ENCODE peak calls at places on chromosomes 4 and X, in seven cellular contexts. Y, D, L, B, R, Z and Q are unnamed samples.

GRCh38 chr4:121270384-121270783 is 106.3 kb upstream of the TNIP3 start:
- DNase-seq in Y (no peak), D (no peak), L (peak; percentile 9), B (no peak), R (no peak), Z (no peak), Q (no peak)

GRCh38 chrX:148771440-148771839 is 271.0 kb downstream of the AFF2 start:
- DNase-seq in Y (no peak), D (no peak), L (no peak), B (no peak), R (no peak), Z (no peak), Q (no peak)

GRCh38 chr4:72767903-72768817 is 199.1 kb upstream of the ADAMTS3 start:
- DNase-seq in Y (no peak), D (no peak), L (peak; percentile 73), B (no peak), R (no peak), Z (no peak), Q (no peak)

GRCh38 chr4:168269879-168270278 is 48.7 kb downstream of the DDX60 start:
- DNase-seq in Y (no peak), D (no peak), L (no peak), B (no peak), R (no peak), Z (no peak), Q (no peak)

GRCh38 chr4:165765053-165765452 is 108.0 kb upstream of the TLL1 start:
- DNase-seq in Y (peak; percentile 26), D (no peak), L (no peak), B (no peak), R (no peak), Z (no peak), Q (no peak)

GRCh38 chr4:85565761-85566480 is 91.0 kb downstream of the ARHGAP24 start:
- DNase-seq in Y (no peak), D (no peak), L (peak; percentile 80), B (no peak), R (no peak), Z (no peak), Q (no peak)

GRCh38 chrX:31236231-31236630 is 164.4 kb upstream of the FTHL17 start:
- DNase-seq in Y (no peak), D (no peak), L (no peak), B (no peak), R (no peak), Z (no peak), Q (no peak)

GRCh38 chr4:158996669-158997074 is 106.2 kb upstream of the RAPGEF2 start:
- DNase-seq in Y (peak; percentile 34), D (no peak), L (peak; percentile 93), B (no peak), R (no peak), Z (no peak), Q (no peak)

GRCh38 chr4:56467284-56468096 is at the start of gene SRP72:
- DNase-seq in Y (peak; percentile 96), D (peak; percentile 83), L (peak; percentile 97), B (peak; percentile 94), R (peak; percentile 91), Z (peak; percentile 40), Q (peak; percentile 95)

GRCh38 chr4:147362868-147363440 is 117.9 kb upstream of the EDNRA start:
- DNase-seq in Y (peak; percentile 66), D (no peak), L (peak; percentile 39), B (no peak), R (peak; percentile 54), Z (no peak), Q (no peak)

GRCh38 chr4:2220016-2220620 is 21.8 kb downstream of the HAUS3 start:
- DNase-seq in Y (peak; percentile 88), D (peak; percentile 64), L (peak; percentile 89), B (peak; percentile 89), R (peak; percentile 68), Z (peak; percentile 26), Q (peak; percentile 94)

GRCh38 chr4:125432078-125432477 is 117.3 kb downstream of the FAT4 start:
- DNase-seq in Y (peak; percentile 13), D (no peak), L (peak; percentile 16), B (peak; percentile 68), R (no peak), Z (no peak), Q (peak; percentile 83)

GRCh38 chr4:20422398-20422797 is 170.7 kb downstream of the SLIT2 start:
- DNase-seq in Y (peak; percentile 71), D (no peak), L (peak; percentile 67), B (peak; percentile 71), R (no peak), Z (no peak), Q (peak; percentile 91)

GRCh38 chrX:100979881-100980607 is 10.5 kb downstream of the ARL13A start:
- DNase-seq in Y (no peak), D (no peak), L (no peak), B (no peak), R (no peak), Z (no peak), Q (no peak)

GRCh38 chr4:95694411-95694810 is 145.5 kb upstream of the PDHA2 start:
- DNase-seq in Y (no peak), D (no peak), L (no peak), B (no peak), R (no peak), Z (no peak), Q (no peak)

GRCh38 chr4:146417822-146418221 is 103.9 kb downstream of the SLC10A7 start:
- DNase-seq in Y (no peak), D (no peak), L (no peak), B (no peak), R (no peak), Z (no peak), Q (no peak)

GRCh38 chr4:100106982-100107381 is 83.3 kb downstream of the DDIT4L start:
- DNase-seq in Y (no peak), D (no peak), L (no peak), B (no peak), R (no peak), Z (no peak), Q (no peak)

GRCh38 chr4:52052475-52052780 is 1.3 kb downstream of the SPATA18 start:
- DNase-seq in Y (peak; percentile 20), D (no peak), L (peak; percentile 39), B (no peak), R (no peak), Z (no peak), Q (no peak)

GRCh38 chr4:183355405-183355804 is 33.2 kb upstream of the CLDN24 start:
- DNase-seq in Y (no peak), D (no peak), L (peak; percentile 6), B (no peak), R (no peak), Z (no peak), Q (no peak)

DNA sequence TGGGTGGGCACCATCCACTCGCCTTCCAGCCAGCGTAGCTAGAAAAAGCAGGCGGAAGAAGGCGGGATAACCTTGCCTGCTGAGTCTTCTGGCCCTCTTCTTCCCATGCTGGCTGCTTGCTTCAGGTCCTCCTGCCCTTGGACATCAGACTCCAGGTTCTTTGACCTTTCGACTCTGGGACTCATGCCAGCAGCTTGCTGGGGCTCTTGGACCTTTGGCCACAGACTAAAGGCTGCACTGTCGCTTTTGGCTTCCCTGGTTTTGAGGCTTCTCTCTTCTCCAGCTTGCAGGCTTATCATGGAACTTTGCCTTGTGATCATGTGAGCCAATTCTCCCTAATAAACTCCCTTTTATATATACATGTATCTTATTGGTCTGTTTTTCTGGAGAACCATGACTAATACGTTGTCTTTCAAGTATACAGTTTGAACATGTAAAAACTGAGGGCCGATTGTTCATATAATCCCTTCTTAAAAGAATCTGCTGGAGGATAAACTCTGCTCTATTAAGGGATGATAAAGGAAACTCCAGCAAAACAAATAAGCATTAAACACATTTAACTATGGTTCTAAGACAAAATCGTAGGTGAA is 116.6 kb upstream of the LCORL start:
- DNase-seq in Y (peak; percentile 55), D (no peak), L (no peak), B (no peak), R (no peak), Z (no peak), Q (no peak)
- H3K9me3 ChIP-seq in Y (no peaks in the 10 kb centered on the region), D (no peaks in the 10 kb centered on the region), L (no peaks in the 10 kb centered on the region), B (no peaks in the 10 kb centered on the region), R (no peaks in the 10 kb centered on the region), Z (no peaks in the 10 kb centered on the region), Q (no peaks in the 10 kb centered on the region)

DNA sequence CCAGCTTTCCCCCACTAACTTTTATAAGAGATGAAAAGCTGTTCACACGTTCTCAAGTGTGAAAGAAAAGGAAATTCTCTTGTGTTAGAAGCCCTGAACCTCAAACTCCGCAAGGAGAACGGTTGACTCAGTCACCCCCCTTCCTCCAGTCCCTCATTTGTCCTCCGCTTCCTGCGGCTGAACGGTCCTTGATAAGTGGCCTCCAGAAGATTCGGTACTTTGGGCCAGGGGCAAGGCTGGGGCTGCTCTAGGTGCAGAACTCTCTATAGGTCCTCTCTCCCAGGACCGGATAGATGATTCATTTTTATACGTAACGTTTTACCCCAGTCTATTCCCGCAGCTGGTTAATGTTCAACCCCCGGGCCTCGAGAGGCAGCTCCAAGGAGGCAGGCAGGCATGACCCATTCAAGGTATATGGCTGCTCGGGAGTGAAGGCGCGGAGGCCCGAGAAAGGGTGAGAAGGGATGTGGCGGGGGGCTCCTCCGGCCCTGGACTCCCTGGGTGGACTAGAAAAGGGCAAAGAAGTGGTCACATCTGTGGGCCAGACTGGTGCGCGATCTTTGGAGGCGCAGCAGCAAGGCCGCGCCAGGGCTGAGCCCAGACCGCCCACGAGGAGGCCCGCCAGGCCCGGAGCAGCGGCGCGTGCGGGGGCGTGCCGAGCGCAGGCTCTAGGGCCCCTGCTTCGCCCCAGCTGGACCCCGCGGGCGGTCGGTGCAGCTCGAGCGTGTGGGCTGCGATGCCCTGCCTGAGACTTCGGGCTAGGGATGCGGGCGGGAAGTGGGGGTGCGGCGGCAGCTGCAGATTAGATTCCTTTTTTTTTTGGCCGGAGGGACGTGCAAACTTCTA is 11.7 kb downstream of the PITX2 start:
- DNase-seq in Y (no peak), D (no peak), L (no peak), B (no peak), R (no peak), Z (no peak), Q (peak; percentile 62)
- H3K4me3 ChIP-seq in Y (no peak overlapping the region), D (no peak overlapping the region), L (peak overlapping the region; percentile 72), B (no peak overlapping the region), R (no peak overlapping the region), Z (no peak overlapping the region), Q (peak overlapping the region; percentile 10)

GRCh38 chrX:155867821-155868220 is 13.3 kb upstream of the VAMP7 start:
- DNase-seq in Y (no peak), D (no peak), L (no peak), B (no peak), R (no peak), Z (no peak), Q (no peak)

GRCh38 chrX:155870958-155871357 is 10.2 kb upstream of the VAMP7 start:
- DNase-seq in Y (no peak), D (no peak), L (no peak), B (no peak), R (no peak), Z (no peak), Q (no peak)

GRCh38 chrX:155864655-155865054 is 16.5 kb upstream of the VAMP7 start:
- DNase-seq in Y (no peak), D (no peak), L (no peak), B (peak; percentile 9), R (no peak), Z (no peak), Q (no peak)

DNA sequence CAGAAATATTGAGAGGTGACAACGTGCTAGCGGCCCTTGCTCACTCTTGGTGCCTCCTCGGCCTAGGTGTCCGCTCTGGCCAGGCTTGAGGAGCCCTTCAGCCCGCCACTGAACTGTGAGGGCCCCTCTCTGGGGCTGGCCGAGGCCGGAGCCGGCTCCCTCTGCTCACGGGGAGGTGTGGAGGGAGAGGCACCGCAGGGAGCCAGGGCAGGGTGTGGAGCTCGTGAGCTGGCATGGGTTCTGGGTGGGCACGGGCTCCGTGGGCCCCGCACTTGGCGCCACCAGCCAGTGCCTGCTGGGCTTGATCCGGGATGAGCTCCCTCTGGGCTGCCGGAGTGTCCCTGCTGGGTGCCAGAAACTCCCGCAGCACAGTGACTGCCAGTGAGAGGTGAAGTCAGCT is 16.0 kb upstream of the VAMP7 start:
- DNase-seq in Y (no peak), D (no peak), L (no peak), B (no peak), R (no peak), Z (no peak), Q (no peak)
- H3K9me3 ChIP-seq in Y (no peaks in the 10 kb centered on the region), D (no peaks in the 10 kb centered on the region), L (peaks cover 11% of the 10 kb centered on the region), B (no peaks in the 10 kb centered on the region), R (no peaks in the 10 kb centered on the region), Z (no peaks in the 10 kb centered on the region), Q (peaks cover 45% of the 10 kb centered on the region)

GRCh38 chrX:106615041-106615440 is 3.3 kb downstream of the RADX start:
- DNase-seq in Y (no peak), D (no peak), L (no peak), B (no peak), R (no peak), Z (no peak), Q (no peak)
- H3K4me3 ChIP-seq in Y (no peak overlapping the region), D (no peak overlapping the region), L (no peak overlapping the region), B (no peak overlapping the region), R (no peak overlapping the region), Z (no peak overlapping the region), Q (no peak overlapping the region)